ENCODE peak calls at places on chromosomes 11 and 22, in seven cellular contexts. One of them, this sample, is unnamed.

GRCh38 chr11:120925944-120926343 is 98.0 kb upstream of the TBCEL start:
- DNase-seq in germinal center: peak
- DNase-seq in body of pancreas: no peak
- DNase-seq in A549: no peak
- DNase-seq in ureter: no peak
- DNase-seq in skeletal muscle cell: no peak
- DNase-seq in HT1080: no peak
- DNase-seq in this sample: no peak

GRCh38 chr11:47413908-47414684 is 5.7 kb downstream of the SLC39A13 start:
- DNase-seq in ureter: no peak
- DNase-seq in A549: no peak
- DNase-seq in skeletal muscle cell: peak
- DNase-seq in body of pancreas: peak
- DNase-seq in germinal center: no peak
- DNase-seq in HT1080: peak
- DNase-seq in this sample: no peak

GRCh38 chr11:2542406-2542805 is 97.6 kb downstream of the KCNQ1 start:
- DNase-seq in skeletal muscle cell: no peak
- DNase-seq in germinal center: no peak
- DNase-seq in HT1080: no peak
- DNase-seq in body of pancreas: no peak
- DNase-seq in A549: no peak
- DNase-seq in ureter: no peak
- DNase-seq in this sample: no peak

GRCh38 chr11:128848815-128849455 is 18.2 kb downstream of the KCNJ1 start:
- DNase-seq in germinal center: peak
- DNase-seq in skeletal muscle cell: no peak
- DNase-seq in A549: peak
- DNase-seq in body of pancreas: peak
- DNase-seq in HT1080: peak
- DNase-seq in ureter: no peak
- DNase-seq in this sample: no peak

GRCh38 chr11:62324738-62325556 is 12.3 kb upstream of the ASRGL1 start:
- DNase-seq in body of pancreas: peak
- DNase-seq in germinal center: peak
- DNase-seq in ureter: no peak
- DNase-seq in skeletal muscle cell: no peak
- DNase-seq in A549: peak
- DNase-seq in HT1080: peak
- DNase-seq in this sample: no peak

GRCh38 chr11:14331476-14332136 is 27.4 kb downstream of the RRAS2 start:
- DNase-seq in body of pancreas: no peak
- DNase-seq in ureter: no peak
- DNase-seq in A549: no peak
- DNase-seq in HT1080: no peak
- DNase-seq in germinal center: no peak
- DNase-seq in skeletal muscle cell: no peak
- DNase-seq in this sample: no peak

GRCh38 chr11:102287963-102288744 is 29.1 kb upstream of the BIRC3 start:
- DNase-seq in A549: peak
- DNase-seq in germinal center: peak
- DNase-seq in ureter: no peak
- DNase-seq in skeletal muscle cell: no peak
- DNase-seq in body of pancreas: peak
- DNase-seq in HT1080: peak
- DNase-seq in this sample: no peak

GRCh38 chr11:93192163-93192562 is 5.6 kb downstream of the SLC36A4 start:
- DNase-seq in germinal center: no peak
- DNase-seq in ureter: no peak
- DNase-seq in body of pancreas: no peak
- DNase-seq in A549: no peak
- DNase-seq in HT1080: no peak
- DNase-seq in skeletal muscle cell: no peak
- DNase-seq in this sample: no peak

GRCh38 chr22:31439805-31440204 is 40.4 kb downstream of the DRG1 start:
- DNase-seq in skeletal muscle cell: no peak
- DNase-seq in germinal center: no peak
- DNase-seq in ureter: no peak
- DNase-seq in A549: no peak
- DNase-seq in HT1080: no peak
- DNase-seq in body of pancreas: no peak
- DNase-seq in this sample: no peak

GRCh38 chr11:116427337-116427902 is 345.4 kb downstream of the BUD13 start:
- DNase-seq in body of pancreas: no peak
- DNase-seq in germinal center: no peak
- DNase-seq in skeletal muscle cell: no peak
- DNase-seq in A549: no peak
- DNase-seq in HT1080: no peak
- DNase-seq in ureter: no peak
- DNase-seq in this sample: no peak

GRCh38 chr11:70623906-70624597 is 225.7 kb downstream of the CTTN start:
- DNase-seq in body of pancreas: no peak
- DNase-seq in germinal center: no peak
- DNase-seq in ureter: no peak
- DNase-seq in skeletal muscle cell: no peak
- DNase-seq in A549: no peak
- DNase-seq in HT1080: no peak
- DNase-seq in this sample: no peak

GRCh38 chr11:109853156-109853776 is 239.9 kb upstream of the ZC3H12C start:
- DNase-seq in A549: no peak
- DNase-seq in ureter: no peak
- DNase-seq in germinal center: peak
- DNase-seq in body of pancreas: no peak
- DNase-seq in HT1080: peak
- DNase-seq in skeletal muscle cell: peak
- DNase-seq in this sample: peak

GRCh38 chr11:70948855-70949551 is 303.4 kb downstream of the SHANK2 start:
- DNase-seq in germinal center: no peak
- DNase-seq in A549: no peak
- DNase-seq in ureter: no peak
- DNase-seq in body of pancreas: peak
- DNase-seq in skeletal muscle cell: no peak
- DNase-seq in HT1080: no peak
- DNase-seq in this sample: no peak

GRCh38 chr11:3132831-3133455 is 32.2 kb downstream of the OSBPL5 start:
- DNase-seq in A549: no peak
- DNase-seq in body of pancreas: no peak
- DNase-seq in skeletal muscle cell: no peak
- DNase-seq in germinal center: no peak
- DNase-seq in HT1080: no peak
- DNase-seq in ureter: no peak
- DNase-seq in this sample: no peak

GRCh38 chr11:112520293-112520692 is 259.6 kb upstream of the PLET1 start:
- DNase-seq in skeletal muscle cell: no peak
- DNase-seq in A549: no peak
- DNase-seq in ureter: no peak
- DNase-seq in HT1080: no peak
- DNase-seq in body of pancreas: no peak
- DNase-seq in germinal center: no peak
- DNase-seq in this sample: no peak

GRCh38 chr11:27443746-27444465 is 28.7 kb downstream of the LGR4 start:
- DNase-seq in A549: no peak
- DNase-seq in germinal center: no peak
- DNase-seq in skeletal muscle cell: no peak
- DNase-seq in HT1080: no peak
- DNase-seq in body of pancreas: no peak
- DNase-seq in ureter: no peak
- DNase-seq in this sample: no peak

GRCh38 chr11:43944761-43945311 is 2.4 kb downstream of the C11orf96 start:
- DNase-seq in A549: peak
- DNase-seq in germinal center: peak
- DNase-seq in skeletal muscle cell: no peak
- DNase-seq in HT1080: peak
- DNase-seq in body of pancreas: peak
- DNase-seq in ureter: peak
- DNase-seq in this sample: no peak

GRCh38 chr11:79102821-79103220 is 338.0 kb downstream of the TENM4 start:
- DNase-seq in HT1080: no peak
- DNase-seq in ureter: no peak
- DNase-seq in A549: no peak
- DNase-seq in germinal center: no peak
- DNase-seq in skeletal muscle cell: no peak
- DNase-seq in body of pancreas: no peak
- DNase-seq in this sample: no peak

GRCh38 chr11:22169833-22170232 is 23.1 kb upstream of the ANO5 start:
- DNase-seq in HT1080: no peak
- DNase-seq in germinal center: no peak
- DNase-seq in A549: no peak
- DNase-seq in body of pancreas: no peak
- DNase-seq in skeletal muscle cell: no peak
- DNase-seq in ureter: no peak
- DNase-seq in this sample: no peak

GRCh38 chr11:59776210-59777066 is 21.3 kb downstream of the STX3 start:
- DNase-seq in A549: peak
- DNase-seq in skeletal muscle cell: no peak
- DNase-seq in body of pancreas: peak
- DNase-seq in HT1080: peak
- DNase-seq in ureter: no peak
- DNase-seq in germinal center: no peak
- DNase-seq in this sample: peak

GRCh38 chr11:34653851-34654490 is 33.1 kb downstream of the EHF start:
- DNase-seq in germinal center: peak
- DNase-seq in A549: peak
- DNase-seq in body of pancreas: peak
- DNase-seq in skeletal muscle cell: peak
- DNase-seq in HT1080: peak
- DNase-seq in ureter: peak
- DNase-seq in this sample: peak

GRCh38 chr22:28822930-28823481 is 22.6 kb upstream of the XBP1 start:
- DNase-seq in ureter: no peak
- DNase-seq in skeletal muscle cell: no peak
- DNase-seq in A549: no peak
- DNase-seq in germinal center: no peak
- DNase-seq in HT1080: no peak
- DNase-seq in body of pancreas: peak
- DNase-seq in this sample: no peak

GRCh38 chr22:18147791-18148507 is 2.0 kb upstream of the USP18 start:
- DNase-seq in germinal center: no peak
- DNase-seq in HT1080: no peak
- DNase-seq in ureter: no peak
- DNase-seq in A549: no peak
- DNase-seq in body of pancreas: no peak
- DNase-seq in skeletal muscle cell: no peak
- DNase-seq in this sample: no peak